ENCODE peak calls at places on chromosome 1, in seven cellular contexts. I is MCF 10A, O is sigmoid colon, E is HCT116, Q is AG10803, U is tibial artery, V is omental fat pad. H is an unnamed sample.

GRCh38 chr1:197519741-197520334 is 251.8 kb downstream of the CRB1 start:
- DNase-seq in I (peak; percentile 30), O (no peak), E (peak; percentile 4), Q (peak; percentile 15), U (no peak), V (no peak), H (no peak)

GRCh38 chr1:161258439-161259386 is at the start of gene PCP4L1:
- DNase-seq in I (peak; percentile 56), O (peak; percentile 84), E (no peak), Q (peak; percentile 29), U (no peak), V (no peak), H (no peak)

GRCh38 chr1:207910678-207911354 is at the start of gene CD34:
- DNase-seq in I (no peak), O (peak; percentile 88), E (no peak), Q (no peak), U (peak; percentile 74), V (no peak), H (no peak)

GRCh38 chr1:92945748-92946270 is 15.5 kb downstream of the DIPK1A start:
- DNase-seq in I (no peak), O (no peak), E (no peak), Q (no peak), U (no peak), V (no peak), H (no peak)

GRCh38 chr1:40232444-40232843 is 15.3 kb upstream of the TMCO2 start:
- DNase-seq in I (no peak), O (no peak), E (no peak), Q (no peak), U (no peak), V (no peak), H (no peak)

GRCh38 chr1:42847721-42848470 is 1.5 kb downstream of the ZNF691 start:
- DNase-seq in I (no peak), O (no peak), E (no peak), Q (no peak), U (no peak), V (no peak), H (no peak)

GRCh38 chr1:44848456-44849181 is 5.6 kb upstream of the PTCH2 start:
- DNase-seq in I (no peak), O (no peak), E (no peak), Q (no peak), U (no peak), V (no peak), H (no peak)

GRCh38 chr1:107404756-107405155 is 263.9 kb downstream of the NTNG1 start:
- DNase-seq in I (peak; percentile 4), O (no peak), E (no peak), Q (peak; percentile 86), U (no peak), V (no peak), H (no peak)

GRCh38 chr1:56808385-56808784 is 10.8 kb downstream of the FYB2 start:
- DNase-seq in I (no peak), O (no peak), E (no peak), Q (no peak), U (no peak), V (no peak), H (no peak)

GRCh38 chr1:110872745-110873435 is at the start of gene CD53:
- DNase-seq in I (no peak), O (no peak), E (no peak), Q (no peak), U (no peak), V (no peak), H (no peak)

GRCh38 chr1:204733289-204733688 is 47.8 kb upstream of the LRRN2 start:
- DNase-seq in I (no peak), O (no peak), E (no peak), Q (no peak), U (no peak), V (no peak), H (no peak)

GRCh38 chr1:156357977-156358376 is 11.0 kb upstream of the RHBG start:
- DNase-seq in I (no peak), O (no peak), E (no peak), Q (no peak), U (peak; percentile 20), V (no peak), H (no peak)

GRCh38 chr1:5751171-5751556 is 241.1 kb downstream of the NPHP4 start:
- DNase-seq in I (no peak), O (peak; percentile 30), E (no peak), Q (no peak), U (peak; percentile 32), V (no peak), H (no peak)

GRCh38 chr1:152444045-152444444 is 30.0 kb upstream of the CRNN start:
- DNase-seq in I (no peak), O (no peak), E (no peak), Q (no peak), U (no peak), V (no peak), H (no peak)

GRCh38 chr1:3315991-3316943 is 138.2 kb upstream of the ARHGEF16 start:
- DNase-seq in I (no peak), O (no peak), E (no peak), Q (no peak), U (no peak), V (no peak), H (no peak)

GRCh38 chr1:58883037-58883887 is 99.4 kb upstream of the JUN start:
- DNase-seq in I (peak; percentile 99), O (peak; percentile 86), E (peak; percentile 85), Q (peak; percentile 98), U (peak; percentile 87), V (peak; percentile 50), H (no peak)

GRCh38 chr1:77639056-77639455 is 43.4 kb downstream of the ZZZ3 start:
- DNase-seq in I (peak; percentile 60), O (no peak), E (no peak), Q (peak; percentile 59), U (no peak), V (no peak), H (no peak)

GRCh38 chr1:30929135-30929889 is 20.8 kb upstream of the SDC3 start:
- DNase-seq in I (peak; percentile 73), O (no peak), E (no peak), Q (peak; percentile 39), U (no peak), V (no peak), H (no peak)

GRCh38 chr1:12631571-12631970 is 12.3 kb upstream of the AADACL4 start:
- DNase-seq in I (no peak), O (no peak), E (no peak), Q (no peak), U (no peak), V (no peak), H (no peak)

GRCh38 chr1:159854693-159855192 is 7.7 kb downstream of the VSIG8 start:
- DNase-seq in I (peak; percentile 88), O (peak; percentile 93), E (peak; percentile 54), Q (peak; percentile 89), U (peak; percentile 92), V (peak; percentile 36), H (no peak)
- TF ChIP-seq CTCF in I (no peak), O (peak; percentile 9), E (no peak), Q (no peak), U (no peak), V (no peak), H (no peak)

DNA sequence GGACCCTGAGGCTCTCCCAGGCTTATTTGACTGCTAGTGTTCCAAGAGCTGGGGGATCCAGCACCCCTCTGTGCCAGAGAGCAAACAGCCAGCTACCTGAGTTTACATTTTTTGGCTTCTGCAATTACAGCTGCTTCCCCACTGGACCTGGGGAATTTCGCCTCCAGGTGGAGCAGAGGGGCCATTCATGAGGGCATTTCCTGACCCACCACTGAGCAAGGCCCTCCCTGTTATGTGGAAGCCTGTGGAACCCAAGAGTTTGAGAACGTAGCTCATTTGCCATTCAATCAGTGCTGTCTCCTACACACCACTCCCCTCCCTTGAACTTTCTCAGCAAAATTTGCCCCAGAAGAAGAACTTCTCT is 42.7 kb upstream of the TMEM51 start:
- DNase-seq in I (no peak), O (no peak), E (no peak), Q (no peak), U (no peak), V (no peak), H (no peak)
- TF ChIP-seq CTCF in I (no peak), O (no peak), E (peak; percentile 34), Q (no peak), U (no peak), V (no peak), H (no peak)

GRCh38 chr1:53542551-53542950 is 83.4 kb downstream of the DMRTB1 start:
- DNase-seq in I (no peak), O (peak; percentile 57), E (no peak), Q (no peak), U (no peak), V (no peak), H (no peak)

GRCh38 chr1:53541263-53541625 is 82.0 kb downstream of the DMRTB1 start:
- DNase-seq in I (no peak), O (no peak), E (no peak), Q (no peak), U (no peak), V (no peak), H (no peak)

GRCh38 chr1:53543130-53543770 is 84.1 kb downstream of the DMRTB1 start:
- DNase-seq in I (no peak), O (peak; percentile 34), E (no peak), Q (peak; percentile 18), U (peak; percentile 60), V (no peak), H (peak; percentile 80)

GRCh38 chr1:53540604-53541262 is 81.5 kb downstream of the DMRTB1 start:
- DNase-seq in I (no peak), O (no peak), E (no peak), Q (no peak), U (no peak), V (no peak), H (no peak)

DNA sequence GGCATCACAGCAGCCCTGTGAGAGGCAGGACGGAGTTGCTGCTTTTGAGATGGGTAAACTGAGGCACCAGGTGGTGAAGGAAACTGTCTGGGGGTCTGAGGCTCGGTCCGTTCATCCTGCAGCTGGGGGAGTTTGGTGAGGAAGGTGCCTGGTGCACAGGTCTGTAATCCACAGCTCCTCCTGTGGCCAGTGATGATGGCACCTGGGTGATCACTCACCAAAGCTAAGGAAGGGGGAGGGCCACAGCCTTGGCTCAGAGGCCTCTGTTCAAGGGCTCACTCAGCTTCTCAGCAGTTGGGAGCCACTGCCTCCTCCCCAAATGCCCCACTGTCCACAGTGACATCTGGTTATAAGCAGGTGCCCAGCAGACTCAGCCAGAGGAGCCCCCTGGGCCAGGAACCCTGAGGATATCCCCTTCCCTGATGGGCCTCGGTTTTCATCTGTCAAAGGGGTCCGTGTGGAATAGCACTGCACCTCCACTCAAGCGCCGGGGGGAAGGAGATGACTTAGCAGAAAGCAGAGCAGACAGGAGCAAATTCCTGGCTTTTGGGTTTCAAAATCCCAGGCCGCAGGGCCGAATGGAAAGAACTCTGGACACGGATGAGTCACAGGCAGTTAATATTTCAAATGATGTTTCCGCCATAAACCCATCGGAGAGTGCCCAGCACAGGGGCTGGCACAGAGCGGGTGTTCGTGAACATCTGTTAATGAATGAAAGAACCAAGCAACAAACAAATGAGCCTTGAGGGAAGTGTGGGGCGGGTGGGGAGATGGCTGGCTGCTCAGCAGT is 82.8 kb downstream of the DMRTB1 start:
- DNase-seq in I (peak; percentile 94), O (peak; percentile 80), E (peak; percentile 13), Q (peak; percentile 95), U (peak; percentile 74), V (no peak), H (no peak)
- TF ChIP-seq CTCF in I (no peak), O (peak; percentile 36), E (peak; percentile 81), Q (peak; percentile 61), U (no peak), V (no peak), H (no peak)

DNA sequence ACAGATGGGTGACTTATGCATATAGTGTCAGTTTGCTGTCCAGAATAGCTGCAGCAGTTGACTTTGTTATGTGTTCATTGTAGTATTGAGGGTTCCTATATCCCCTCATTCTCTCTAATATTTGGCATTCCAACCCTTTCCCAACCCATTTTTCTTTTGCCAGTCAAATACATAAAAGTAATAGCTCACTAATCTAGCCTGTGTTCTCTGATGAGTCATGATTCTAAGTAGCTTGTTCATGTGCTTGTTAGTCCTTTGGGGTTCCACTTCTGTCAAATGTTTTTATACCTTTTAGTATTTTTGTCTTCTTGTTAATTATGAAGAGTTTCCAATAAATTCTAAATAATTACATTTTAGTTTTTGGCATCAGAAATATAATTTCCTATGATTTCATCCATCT is 99.2 kb upstream of the MROH9 start:
- DNase-seq in I (no peak), O (no peak), E (no peak), Q (peak; percentile 34), U (no peak), V (no peak), H (no peak)
- TF ChIP-seq CTCF in I (no peak), O (no peak), E (no peak), Q (no peak), U (no peak), V (no peak), H (no peak)

H was measured in D721Med.